ENCODE peak calls at places on chromosomes 4 and X, in nine cellular contexts. One of them, this sample, is unnamed.

GRCh38 chrX:109533631-109534030 is 3.0 kb upstream of the NXT2 start:
- DNase-seq in stimulated activated CD4-positive, alpha-beta T cell treated with anti-CD3 and anti-CD28 coated beads, Interleukin-4, amount 100 ng/mL, for 48 hours: no peak
- DNase-seq in amniotic stem cell: no peak
- DNase-seq in iris pigment epithelial cell: peak
- DNase-seq in GM03348: no peak
- DNase-seq in fibroblast of the aortic adventitia: peak
- DNase-seq in ecto neural progenitor cell: no peak
- DNase-seq in T-helper 1 cell: no peak
- DNase-seq in Ammon's horn: no peak
- DNase-seq in this sample: no peak

GRCh38 chr4:6184169-6184568 is 16.2 kb downstream of the JAKMIP1 start:
- DNase-seq in GM03348: no peak
- DNase-seq in iris pigment epithelial cell: no peak
- DNase-seq in T-helper 1 cell: no peak
- DNase-seq in fibroblast of the aortic adventitia: no peak
- DNase-seq in amniotic stem cell: no peak
- DNase-seq in Ammon's horn: no peak
- DNase-seq in stimulated activated CD4-positive, alpha-beta T cell treated with anti-CD3 and anti-CD28 coated beads, Interleukin-4, amount 100 ng/mL, for 48 hours: no peak
- DNase-seq in ecto neural progenitor cell: no peak
- DNase-seq in this sample: no peak

GRCh38 chrX:14266702-14267101 is 237.0 kb upstream of the GEMIN8 start:
- DNase-seq in fibroblast of the aortic adventitia: no peak
- DNase-seq in Ammon's horn: no peak
- DNase-seq in amniotic stem cell: no peak
- DNase-seq in GM03348: no peak
- DNase-seq in ecto neural progenitor cell: no peak
- DNase-seq in stimulated activated CD4-positive, alpha-beta T cell treated with anti-CD3 and anti-CD28 coated beads, Interleukin-4, amount 100 ng/mL, for 48 hours: no peak
- DNase-seq in iris pigment epithelial cell: no peak
- DNase-seq in T-helper 1 cell: no peak
- DNase-seq in this sample: no peak

GRCh38 chrX:120790118-120790517 is 85.5 kb downstream of the CT47B1 start:
- DNase-seq in GM03348: peak
- DNase-seq in amniotic stem cell: peak
- DNase-seq in fibroblast of the aortic adventitia: peak
- DNase-seq in iris pigment epithelial cell: peak
- DNase-seq in stimulated activated CD4-positive, alpha-beta T cell treated with anti-CD3 and anti-CD28 coated beads, Interleukin-4, amount 100 ng/mL, for 48 hours: no peak
- DNase-seq in ecto neural progenitor cell: peak
- DNase-seq in Ammon's horn: peak
- DNase-seq in T-helper 1 cell: peak
- DNase-seq in this sample: no peak

GRCh38 chr4:152327606-152328453 is 208.1 kb downstream of the FBXW7 start:
- DNase-seq in stimulated activated CD4-positive, alpha-beta T cell treated with anti-CD3 and anti-CD28 coated beads, Interleukin-4, amount 100 ng/mL, for 48 hours: no peak
- DNase-seq in fibroblast of the aortic adventitia: no peak
- DNase-seq in Ammon's horn: no peak
- DNase-seq in amniotic stem cell: no peak
- DNase-seq in T-helper 1 cell: no peak
- DNase-seq in iris pigment epithelial cell: peak
- DNase-seq in ecto neural progenitor cell: no peak
- DNase-seq in GM03348: no peak
- DNase-seq in this sample: peak

GRCh38 chr4:8316911-8317351 is 47.4 kb downstream of the HTRA3 start:
- DNase-seq in ecto neural progenitor cell: peak
- DNase-seq in stimulated activated CD4-positive, alpha-beta T cell treated with anti-CD3 and anti-CD28 coated beads, Interleukin-4, amount 100 ng/mL, for 48 hours: no peak
- DNase-seq in GM03348: no peak
- DNase-seq in amniotic stem cell: no peak
- DNase-seq in T-helper 1 cell: no peak
- DNase-seq in Ammon's horn: no peak
- DNase-seq in fibroblast of the aortic adventitia: no peak
- DNase-seq in iris pigment epithelial cell: no peak
- DNase-seq in this sample: no peak

GRCh38 chr4:39660045-39660444 is 21.4 kb upstream of the SMIM14 start:
- DNase-seq in ecto neural progenitor cell: no peak
- DNase-seq in fibroblast of the aortic adventitia: no peak
- DNase-seq in stimulated activated CD4-positive, alpha-beta T cell treated with anti-CD3 and anti-CD28 coated beads, Interleukin-4, amount 100 ng/mL, for 48 hours: no peak
- DNase-seq in GM03348: peak
- DNase-seq in amniotic stem cell: no peak
- DNase-seq in T-helper 1 cell: no peak
- DNase-seq in iris pigment epithelial cell: peak
- DNase-seq in Ammon's horn: no peak
- DNase-seq in this sample: no peak

GRCh38 chr4:77268108-77268507 is 111.1 kb downstream of the CCNG2 start:
- DNase-seq in iris pigment epithelial cell: no peak
- DNase-seq in T-helper 1 cell: no peak
- DNase-seq in stimulated activated CD4-positive, alpha-beta T cell treated with anti-CD3 and anti-CD28 coated beads, Interleukin-4, amount 100 ng/mL, for 48 hours: no peak
- DNase-seq in fibroblast of the aortic adventitia: no peak
- DNase-seq in Ammon's horn: no peak
- DNase-seq in amniotic stem cell: no peak
- DNase-seq in ecto neural progenitor cell: no peak
- DNase-seq in GM03348: no peak
- DNase-seq in this sample: no peak

GRCh38 chrX:55648434-55648833 is 25.2 kb downstream of the FOXR2 start:
- DNase-seq in ecto neural progenitor cell: no peak
- DNase-seq in fibroblast of the aortic adventitia: no peak
- DNase-seq in T-helper 1 cell: no peak
- DNase-seq in iris pigment epithelial cell: no peak
- DNase-seq in amniotic stem cell: no peak
- DNase-seq in stimulated activated CD4-positive, alpha-beta T cell treated with anti-CD3 and anti-CD28 coated beads, Interleukin-4, amount 100 ng/mL, for 48 hours: no peak
- DNase-seq in GM03348: no peak
- DNase-seq in Ammon's horn: no peak
- DNase-seq in this sample: no peak

GRCh38 chrX:108225456-108225730 is 133.8 kb downstream of the ATG4A start:
- DNase-seq in Ammon's horn: no peak
- DNase-seq in fibroblast of the aortic adventitia: no peak
- DNase-seq in T-helper 1 cell: no peak
- DNase-seq in ecto neural progenitor cell: no peak
- DNase-seq in GM03348: no peak
- DNase-seq in iris pigment epithelial cell: no peak
- DNase-seq in amniotic stem cell: no peak
- DNase-seq in stimulated activated CD4-positive, alpha-beta T cell treated with anti-CD3 and anti-CD28 coated beads, Interleukin-4, amount 100 ng/mL, for 48 hours: no peak
- DNase-seq in this sample: no peak

GRCh38 chr4:81724925-81725329 is 253.2 kb upstream of the RASGEF1B start:
- DNase-seq in fibroblast of the aortic adventitia: no peak
- DNase-seq in iris pigment epithelial cell: no peak
- DNase-seq in Ammon's horn: peak
- DNase-seq in amniotic stem cell: no peak
- DNase-seq in GM03348: no peak
- DNase-seq in ecto neural progenitor cell: peak
- DNase-seq in stimulated activated CD4-positive, alpha-beta T cell treated with anti-CD3 and anti-CD28 coated beads, Interleukin-4, amount 100 ng/mL, for 48 hours: peak
- DNase-seq in T-helper 1 cell: no peak
- DNase-seq in this sample: peak

GRCh38 chrX:130212371-130212770 is 40.6 kb downstream of the RAB33A start:
- DNase-seq in Ammon's horn: no peak
- DNase-seq in ecto neural progenitor cell: no peak
- DNase-seq in iris pigment epithelial cell: no peak
- DNase-seq in GM03348: no peak
- DNase-seq in amniotic stem cell: no peak
- DNase-seq in fibroblast of the aortic adventitia: no peak
- DNase-seq in stimulated activated CD4-positive, alpha-beta T cell treated with anti-CD3 and anti-CD28 coated beads, Interleukin-4, amount 100 ng/mL, for 48 hours: no peak
- DNase-seq in T-helper 1 cell: no peak
- DNase-seq in this sample: peak

GRCh38 chr4:94595880-94596483 is 144.2 kb downstream of the PDLIM5 start:
- DNase-seq in fibroblast of the aortic adventitia: peak
- DNase-seq in ecto neural progenitor cell: no peak
- DNase-seq in T-helper 1 cell: no peak
- DNase-seq in GM03348: peak
- DNase-seq in stimulated activated CD4-positive, alpha-beta T cell treated with anti-CD3 and anti-CD28 coated beads, Interleukin-4, amount 100 ng/mL, for 48 hours: no peak
- DNase-seq in iris pigment epithelial cell: peak
- DNase-seq in Ammon's horn: peak
- DNase-seq in amniotic stem cell: peak
- DNase-seq in this sample: no peak

GRCh38 chr4:55553442-55553841 is 6.7 kb upstream of the CLOCK start:
- DNase-seq in fibroblast of the aortic adventitia: peak
- DNase-seq in iris pigment epithelial cell: peak
- DNase-seq in ecto neural progenitor cell: no peak
- DNase-seq in amniotic stem cell: no peak
- DNase-seq in T-helper 1 cell: no peak
- DNase-seq in Ammon's horn: peak
- DNase-seq in GM03348: peak
- DNase-seq in stimulated activated CD4-positive, alpha-beta T cell treated with anti-CD3 and anti-CD28 coated beads, Interleukin-4, amount 100 ng/mL, for 48 hours: no peak
- DNase-seq in this sample: no peak

GRCh38 chr4:177726111-177726510 is 283.9 kb upstream of the AGA start:
- DNase-seq in amniotic stem cell: no peak
- DNase-seq in GM03348: no peak
- DNase-seq in T-helper 1 cell: no peak
- DNase-seq in fibroblast of the aortic adventitia: no peak
- DNase-seq in ecto neural progenitor cell: no peak
- DNase-seq in stimulated activated CD4-positive, alpha-beta T cell treated with anti-CD3 and anti-CD28 coated beads, Interleukin-4, amount 100 ng/mL, for 48 hours: no peak
- DNase-seq in iris pigment epithelial cell: peak
- DNase-seq in Ammon's horn: no peak
- DNase-seq in this sample: no peak

GRCh38 chr4:23788460-23788859 is 101.4 kb downstream of the PPARGC1A start:
- DNase-seq in ecto neural progenitor cell: no peak
- DNase-seq in GM03348: no peak
- DNase-seq in T-helper 1 cell: no peak
- DNase-seq in stimulated activated CD4-positive, alpha-beta T cell treated with anti-CD3 and anti-CD28 coated beads, Interleukin-4, amount 100 ng/mL, for 48 hours: no peak
- DNase-seq in fibroblast of the aortic adventitia: peak
- DNase-seq in amniotic stem cell: no peak
- DNase-seq in iris pigment epithelial cell: no peak
- DNase-seq in Ammon's horn: no peak
- DNase-seq in this sample: no peak

GRCh38 chr4:26459756-26460530 is 30.3 kb downstream of the CCKAR start:
- DNase-seq in iris pigment epithelial cell: peak
- DNase-seq in T-helper 1 cell: no peak
- DNase-seq in amniotic stem cell: peak
- DNase-seq in GM03348: peak
- DNase-seq in fibroblast of the aortic adventitia: peak
- DNase-seq in ecto neural progenitor cell: no peak
- DNase-seq in Ammon's horn: no peak
- DNase-seq in stimulated activated CD4-positive, alpha-beta T cell treated with anti-CD3 and anti-CD28 coated beads, Interleukin-4, amount 100 ng/mL, for 48 hours: no peak
- DNase-seq in this sample: no peak

GRCh38 chrX:72121381-72121780 is 10.3 kb downstream of the RTL5 start:
- DNase-seq in amniotic stem cell: peak
- DNase-seq in Ammon's horn: peak
- DNase-seq in GM03348: peak
- DNase-seq in T-helper 1 cell: no peak
- DNase-seq in fibroblast of the aortic adventitia: peak
- DNase-seq in stimulated activated CD4-positive, alpha-beta T cell treated with anti-CD3 and anti-CD28 coated beads, Interleukin-4, amount 100 ng/mL, for 48 hours: no peak
- DNase-seq in iris pigment epithelial cell: peak
- DNase-seq in ecto neural progenitor cell: no peak
- DNase-seq in this sample: no peak

GRCh38 chr4:143558823-143559756 is 45.6 kb downstream of the SMARCA5 start:
- DNase-seq in fibroblast of the aortic adventitia: peak
- DNase-seq in iris pigment epithelial cell: peak
- DNase-seq in Ammon's horn: peak
- DNase-seq in T-helper 1 cell: peak
- DNase-seq in stimulated activated CD4-positive, alpha-beta T cell treated with anti-CD3 and anti-CD28 coated beads, Interleukin-4, amount 100 ng/mL, for 48 hours: peak
- DNase-seq in ecto neural progenitor cell: peak
- DNase-seq in GM03348: peak
- DNase-seq in amniotic stem cell: no peak
- DNase-seq in this sample: peak

GRCh38 chrX:23770142-23770541 is 12.8 kb upstream of the SAT1 start:
- DNase-seq in T-helper 1 cell: no peak
- DNase-seq in fibroblast of the aortic adventitia: no peak
- DNase-seq in GM03348: no peak
- DNase-seq in stimulated activated CD4-positive, alpha-beta T cell treated with anti-CD3 and anti-CD28 coated beads, Interleukin-4, amount 100 ng/mL, for 48 hours: no peak
- DNase-seq in Ammon's horn: no peak
- DNase-seq in amniotic stem cell: no peak
- DNase-seq in iris pigment epithelial cell: no peak
- DNase-seq in ecto neural progenitor cell: no peak
- DNase-seq in this sample: no peak

GRCh38 chrX:88284844-88285243 is 462.2 kb upstream of the CPXCR1 start:
- DNase-seq in fibroblast of the aortic adventitia: no peak
- DNase-seq in iris pigment epithelial cell: no peak
- DNase-seq in ecto neural progenitor cell: no peak
- DNase-seq in Ammon's horn: no peak
- DNase-seq in stimulated activated CD4-positive, alpha-beta T cell treated with anti-CD3 and anti-CD28 coated beads, Interleukin-4, amount 100 ng/mL, for 48 hours: no peak
- DNase-seq in GM03348: no peak
- DNase-seq in amniotic stem cell: no peak
- DNase-seq in T-helper 1 cell: no peak
- DNase-seq in this sample: no peak

GRCh38 chr4:140260227-140260626 is 106.2 kb upstream of the MAML3 start:
- DNase-seq in Ammon's horn: no peak
- DNase-seq in T-helper 1 cell: no peak
- DNase-seq in stimulated activated CD4-positive, alpha-beta T cell treated with anti-CD3 and anti-CD28 coated beads, Interleukin-4, amount 100 ng/mL, for 48 hours: no peak
- DNase-seq in iris pigment epithelial cell: peak
- DNase-seq in fibroblast of the aortic adventitia: peak
- DNase-seq in ecto neural progenitor cell: no peak
- DNase-seq in amniotic stem cell: peak
- DNase-seq in GM03348: peak
- DNase-seq in this sample: no peak

GRCh38 chrX:10756365-10756915 is 136.1 kb upstream of the MID1 start:
- DNase-seq in stimulated activated CD4-positive, alpha-beta T cell treated with anti-CD3 and anti-CD28 coated beads, Interleukin-4, amount 100 ng/mL, for 48 hours: no peak
- DNase-seq in GM03348: peak
- DNase-seq in amniotic stem cell: no peak
- DNase-seq in ecto neural progenitor cell: no peak
- DNase-seq in Ammon's horn: no peak
- DNase-seq in fibroblast of the aortic adventitia: peak
- DNase-seq in iris pigment epithelial cell: peak
- DNase-seq in T-helper 1 cell: no peak
- DNase-seq in this sample: no peak

GRCh38 chrX:63513825-63514574 is 162.9 kb upstream of the SPIN4 start:
- DNase-seq in T-helper 1 cell: no peak
- DNase-seq in stimulated activated CD4-positive, alpha-beta T cell treated with anti-CD3 and anti-CD28 coated beads, Interleukin-4, amount 100 ng/mL, for 48 hours: no peak
- DNase-seq in amniotic stem cell: peak
- DNase-seq in GM03348: peak
- DNase-seq in iris pigment epithelial cell: peak
- DNase-seq in Ammon's horn: no peak
- DNase-seq in ecto neural progenitor cell: no peak
- DNase-seq in fibroblast of the aortic adventitia: peak
- DNase-seq in this sample: no peak